ENCODE peak calls at places on chromosomes 12 and 14, in seven cellular contexts. Z is upper lobe of right lung, C is neural progenitor cell, O is cardiac fibroblast, M is body of pancreas, E is AG04450, P is GM23338. X is an unnamed sample.

GRCh38 chr14:21866479-21866878 is 192.9 kb upstream of the OR4E1 start:
- DNase-seq in P (no peak), O (peak), C (no peak), Z (no peak), E (no peak), M (no peak), X (peak)

GRCh38 chr12:111024205-111024794 is 103.9 kb upstream of the MYL2 start:
- DNase-seq in E (no peak), C (peak), P (peak), M (peak), O (peak), Z (peak), X (peak)

GRCh38 chr14:68140111-68140741 is 320.6 kb downstream of the RAD51B start:
- DNase-seq in E (peak), P (peak), O (peak), C (peak), M (peak), Z (no peak), X (peak)

GRCh38 chr12:123879691-123880090 is 92.9 kb downstream of the CCDC92 start:
- DNase-seq in O (no peak), M (no peak), Z (no peak), P (no peak), E (no peak), C (no peak), X (no peak)

GRCh38 chr12:54419088-54419887 is at the start of gene ITGA5:
- DNase-seq in C (peak), E (no peak), O (peak), Z (peak), P (peak), M (peak), X (peak)

GRCh38 chr12:84506317-84506716 is 406.3 kb downstream of the SLC6A15 start:
- DNase-seq in M (no peak), P (no peak), E (no peak), C (no peak), O (no peak), Z (no peak), X (no peak)

GRCh38 chr14:93925374-93925895 is 1.7 kb upstream of the FAM181A start:
- DNase-seq in E (no peak), Z (no peak), P (no peak), C (no peak), M (no peak), O (no peak), X (no peak)

GRCh38 chr12:40616383-40616900 is 75.8 kb upstream of the CNTN1 start:
- DNase-seq in C (no peak), M (no peak), E (no peak), Z (no peak), O (no peak), P (no peak), X (no peak)

GRCh38 chr12:130992448-130992847 is 38.7 kb downstream of the ADGRD1 start:
- DNase-seq in M (peak), Z (peak), C (no peak), E (no peak), O (no peak), P (no peak), X (no peak)

GRCh38 chr12:112936927-112937326 is 1.3 kb upstream of the OAS3 start:
- DNase-seq in M (no peak), E (no peak), Z (no peak), P (no peak), C (no peak), O (peak), X (peak)

GRCh38 chr14:51053157-51053556 is 41.7 kb downstream of the TRIM9 start:
- DNase-seq in P (no peak), O (no peak), M (no peak), Z (no peak), C (no peak), E (no peak), X (peak)

GRCh38 chr14:86574026-86574777 is 1044.3 kb downstream of the FLRT2 start:
- DNase-seq in M (no peak), E (peak), O (peak), P (no peak), C (no peak), Z (no peak), X (no peak)

GRCh38 chr14:69886843-69887242 is 7.6 kb downstream of the SMOC1 start:
- DNase-seq in C (no peak), E (no peak), Z (no peak), O (peak), P (no peak), M (no peak), X (peak)

GRCh38 chr12:71748081-71748850 is 6.4 kb upstream of the RAB21 start:
- DNase-seq in E (no peak), C (no peak), Z (no peak), M (no peak), P (no peak), O (no peak), X (no peak)

GRCh38 chr12:3261782-3262359 is 184.7 kb downstream of the TSPAN9 start:
- DNase-seq in O (peak), M (no peak), C (no peak), P (no peak), E (no peak), Z (no peak), X (no peak)
- TF ChIP-seq CTCF in O (peak), M (no peak), C (no peak), P (no peak), E (peak), Z (peak), X (no peak)

GRCh38 chr12:64912501-64912900 is 88.1 kb downstream of the TBC1D30 start:
- DNase-seq in C (no peak), P (no peak), O (no peak), Z (no peak), E (no peak), M (no peak), X (peak)
- H3K4me3 ChIP-seq in C (no peak), P (no peak), O (no peak), Z (no peak), E (no peak), M (no peak), X (no peak)

GRCh38 chr14:95417492-95417891 is 97.8 kb upstream of the CLMN start:
- DNase-seq in M (no peak), Z (no peak), O (no peak), P (no peak), C (no peak), E (no peak), X (no peak)
- TF ChIP-seq CTCF in M (no peak), Z (no peak), O (no peak), P (no peak), C (peak), E (no peak), X (no peak)

GRCh38 chr14:63940387-63940786 is 87.6 kb downstream of the SYNE2 start:
- DNase-seq in E (no peak), M (no peak), Z (no peak), O (no peak), C (no peak), P (no peak), X (no peak)

GRCh38 chr14:63941023-63941422 is 88.2 kb downstream of the SYNE2 start:
- DNase-seq in Z (no peak), C (no peak), O (no peak), P (no peak), E (no peak), M (no peak), X (no peak)

GRCh38 chr14:63933701-63934100 is 80.9 kb downstream of the SYNE2 start:
- DNase-seq in C (peak), E (no peak), Z (no peak), P (peak), M (no peak), O (no peak), X (no peak)

GRCh38 chr14:63938198-63939005 is 85.6 kb downstream of the SYNE2 start:
- DNase-seq in C (no peak), Z (no peak), M (no peak), P (no peak), O (no peak), E (no peak), X (peak)

GRCh38 chr14:63939006-63939270 is 86.1 kb downstream of the SYNE2 start:
- DNase-seq in M (no peak), P (no peak), O (no peak), E (no peak), Z (no peak), C (no peak), X (no peak)
- H3K4me3 ChIP-seq in M (no peak), P (no peak), O (no peak), E (no peak), Z (no peak), C (no peak), X (no peak)

DNA sequence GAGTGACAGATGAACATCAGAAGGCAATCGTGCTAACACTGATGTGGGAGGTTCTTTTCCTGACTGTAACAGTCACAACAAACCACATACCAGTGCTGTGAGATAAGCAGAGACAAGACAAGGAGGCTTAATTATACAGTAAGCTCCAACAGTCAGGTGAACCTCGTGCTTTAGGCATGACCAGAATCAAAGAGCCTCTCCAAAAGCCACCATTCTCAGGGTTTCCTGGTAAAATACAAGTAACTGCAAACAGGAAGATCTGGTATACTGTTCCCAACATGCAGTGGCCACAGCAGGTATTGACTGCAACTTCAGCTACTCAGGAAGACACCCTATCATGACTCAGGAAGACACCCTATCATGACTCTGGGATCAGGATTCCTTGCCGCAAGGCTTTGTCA is 47.3 kb upstream of the GTF2A1 start:
- DNase-seq in Z (no peak), C (no peak), M (no peak), O (peak), P (peak), E (no peak), X (peak)
- TF ChIP-seq CTCF in Z (no peak), C (no peak), M (no peak), O (no peak), P (no peak), E (no peak), X (no peak)

GRCh38 chr12:6936642-6937480 is 6.8 kb upstream of the RNU7-1 start:
- DNase-seq in M (no peak), E (no peak), P (peak), Z (no peak), O (no peak), C (no peak), X (no peak)

GRCh38 chr12:6939187-6939540 is 4.5 kb upstream of the RNU7-1 start:
- DNase-seq in P (no peak), C (no peak), O (no peak), Z (no peak), M (no peak), E (no peak), X (no peak)

GRCh38 chr12:6936378-6936638 is 7.3 kb upstream of the RNU7-1 start:
- DNase-seq in C (no peak), P (no peak), Z (no peak), O (no peak), E (no peak), M (no peak), X (no peak)

GRCh38 chr12:6937481-6938352 is 5.9 kb upstream of the RNU7-1 start:
- DNase-seq in E (peak), C (peak), M (peak), P (peak), Z (peak), O (peak), X (peak)

DNA sequence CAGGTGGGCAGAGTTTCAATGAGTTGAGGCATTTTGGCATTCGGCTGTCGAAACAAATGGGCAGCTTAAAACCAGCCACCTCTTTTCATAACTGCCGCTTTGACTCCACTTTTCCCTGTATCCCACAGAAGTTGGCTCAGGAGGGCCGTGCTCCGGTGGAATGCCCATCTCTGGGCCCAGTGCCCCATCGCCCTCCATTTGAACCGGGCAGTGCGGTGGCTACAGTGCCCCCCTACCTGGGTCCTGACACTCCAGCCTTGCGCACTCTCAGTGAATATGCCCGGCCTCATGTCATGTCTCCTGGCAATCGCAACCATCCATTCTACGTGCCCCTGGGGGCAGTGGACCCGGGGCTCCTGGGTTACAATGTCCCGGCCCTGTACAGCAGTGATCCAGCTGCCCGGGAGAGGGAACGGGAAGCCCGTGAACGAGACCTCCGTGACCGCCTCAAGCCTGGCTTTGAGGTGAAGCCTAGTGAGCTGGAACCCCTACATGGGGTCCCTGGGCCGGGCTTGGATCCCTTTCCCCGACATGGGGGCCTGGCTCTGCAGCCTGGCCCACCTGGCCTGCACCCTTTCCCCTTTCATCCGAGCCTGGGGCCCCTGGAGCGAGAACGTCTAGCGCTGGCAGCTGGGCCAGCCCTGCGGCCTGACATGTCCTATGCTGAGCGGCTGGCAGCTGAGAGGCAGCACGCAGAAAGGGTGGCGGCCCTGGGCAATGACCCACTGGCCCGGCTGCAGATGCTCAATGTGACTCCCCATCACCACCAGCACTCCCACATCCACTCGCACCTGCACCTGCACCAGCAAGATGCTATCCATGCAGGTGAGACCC is 5.0 kb upstream of the RNU7-1 start:
- DNase-seq in P (no peak), C (no peak), Z (no peak), E (no peak), O (no peak), M (no peak), X (no peak)
- H3K4me3 ChIP-seq in P (peak), C (peak), Z (peak), E (peak), O (peak), M (no peak), X (peak)